ENCODE peak calls at places on chromosomes 2 and 18, in five cellular contexts. Y is B cell, Q is A549, V is GM23338, N is BJ. U is an unnamed sample.

GRCh38 chr2:12052771-12053170 is 306.3 kb downstream of the LPIN1 start:
- DNase-seq in Y (no peak), Q (no peak), V (no peak), N (no peak), U (no peak)

GRCh38 chr2:42754021-42754775 is 9.7 kb downstream of the OXER1 start:
- DNase-seq in Y (peak), Q (no peak), V (no peak), N (no peak), U (peak)

GRCh38 chr2:68839260-68839833 is 31.9 kb downstream of the BMP10 start:
- DNase-seq in Y (no peak), Q (peak), V (peak), N (no peak), U (no peak)

GRCh38 chr2:129050116-129050515 is 731.4 kb upstream of the HS6ST1 start:
- DNase-seq in Y (no peak), Q (no peak), V (no peak), N (no peak), U (no peak)

GRCh38 chr2:12277305-12278034 is 439.3 kb upstream of the TRIB2 start:
- DNase-seq in Y (no peak), Q (no peak), V (peak), N (no peak), U (no peak)

GRCh38 chr2:104412384-104412783 is 441.5 kb upstream of the POU3F3 start:
- DNase-seq in Y (no peak), Q (peak), V (peak), N (no peak), U (no peak)

GRCh38 chr2:159201321-159202063 is 85.0 kb downstream of the WDSUB1 start:
- DNase-seq in Y (peak), Q (no peak), V (no peak), N (no peak), U (no peak)

GRCh38 chr2:231597014-231597611 is 4.4 kb downstream of the TEX44 start:
- DNase-seq in Y (no peak), Q (no peak), V (no peak), N (peak), U (peak)

GRCh38 chr2:215794829-215795546 is 218.4 kb downstream of the MREG start:
- DNase-seq in Y (no peak), Q (no peak), V (peak), N (no peak), U (no peak)

GRCh38 chr18:21433436-21433835 is 167.1 kb downstream of the ESCO1 start:
- DNase-seq in Y (no peak), Q (no peak), V (no peak), N (no peak), U (no peak)

GRCh38 chr2:3457524-3458395 is 61.6 kb downstream of the ADI1 start:
- DNase-seq in Y (no peak), Q (no peak), V (no peak), N (no peak), U (no peak)

GRCh38 chr2:10137053-10137843 is 14.7 kb downstream of the RRM2 start:
- DNase-seq in Y (no peak), Q (no peak), V (no peak), N (no peak), U (no peak)

GRCh38 chr2:216478151-216478550 is 20.5 kb upstream of the RPL37A start:
- DNase-seq in Y (no peak), Q (no peak), V (no peak), N (no peak), U (no peak)

GRCh38 chr2:52070665-52071064 is 1038.7 kb upstream of the NRXN1 start:
- DNase-seq in Y (no peak), Q (no peak), V (no peak), N (no peak), U (no peak)

GRCh38 chr2:72925328-72925943 is 8.1 kb downstream of the EMX1 start:
- DNase-seq in Y (peak), Q (no peak), V (peak), N (no peak), U (no peak)

GRCh38 chr2:96694816-96695455 is 44.9 kb downstream of the LMAN2L start:
- DNase-seq in Y (no peak), Q (no peak), V (no peak), N (no peak), U (no peak)

GRCh38 chr2:96693286-96694200 is 46.3 kb downstream of the LMAN2L start:
- DNase-seq in Y (no peak), Q (no peak), V (no peak), N (no peak), U (no peak)

GRCh38 chr2:96697476-96697875 is 42.4 kb downstream of the LMAN2L start:
- DNase-seq in Y (no peak), Q (no peak), V (no peak), N (no peak), U (no peak)

GRCh38 chr2:96694279-96694678 is 45.6 kb downstream of the LMAN2L start:
- DNase-seq in Y (no peak), Q (no peak), V (no peak), N (no peak), U (no peak)

DNA sequence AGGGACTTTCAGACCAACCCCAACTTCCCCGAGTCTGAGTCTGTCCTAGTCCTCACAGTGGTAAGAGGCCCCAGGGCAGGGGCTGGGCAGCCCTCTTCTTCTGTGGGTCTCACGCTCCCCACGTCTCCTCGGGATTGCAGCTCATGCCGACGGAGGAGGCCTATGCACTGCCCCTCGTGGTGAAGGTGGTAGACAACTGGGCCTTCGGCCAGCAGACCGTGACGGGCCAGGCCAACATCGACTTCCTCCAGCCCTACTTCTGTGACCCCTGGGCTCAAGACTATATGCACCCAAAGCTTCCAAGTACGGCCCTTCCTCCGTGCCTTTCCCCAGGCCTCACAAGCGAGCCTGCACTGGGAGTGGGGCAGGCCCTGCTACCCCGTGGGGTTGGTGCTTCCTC is 44.3 kb downstream of the LMAN2L start:
- DNase-seq in Y (no peak), Q (no peak), V (no peak), N (no peak), U (no peak)
- TF ChIP-seq CTCF in Y (no peak), Q (no peak), V (no peak), N (no peak), U (no peak)

GRCh38 chr2:197307236-197307932 is 3.2 kb downstream of the ANKRD44 start:
- DNase-seq in Y (peak), Q (no peak), V (no peak), N (no peak), U (no peak)
- TF ChIP-seq CTCF in Y (peak), Q (no peak), V (no peak), N (no peak), U (peak)

GRCh38 chr2:200705305-200705985 is 106.3 kb upstream of the BZW1 start:
- DNase-seq in Y (no peak), Q (peak), V (peak), N (no peak), U (no peak)
- TF ChIP-seq CTCF in Y (no peak), Q (peak), V (peak), N (peak), U (no peak)

GRCh38 chr2:135798762-135799161 is 38.2 kb downstream of the LCT start:
- DNase-seq in Y (no peak), Q (no peak), V (peak), N (no peak), U (no peak)
- TF ChIP-seq CTCF in Y (no peak), Q (no peak), V (peak), N (peak), U (peak)

DNA sequence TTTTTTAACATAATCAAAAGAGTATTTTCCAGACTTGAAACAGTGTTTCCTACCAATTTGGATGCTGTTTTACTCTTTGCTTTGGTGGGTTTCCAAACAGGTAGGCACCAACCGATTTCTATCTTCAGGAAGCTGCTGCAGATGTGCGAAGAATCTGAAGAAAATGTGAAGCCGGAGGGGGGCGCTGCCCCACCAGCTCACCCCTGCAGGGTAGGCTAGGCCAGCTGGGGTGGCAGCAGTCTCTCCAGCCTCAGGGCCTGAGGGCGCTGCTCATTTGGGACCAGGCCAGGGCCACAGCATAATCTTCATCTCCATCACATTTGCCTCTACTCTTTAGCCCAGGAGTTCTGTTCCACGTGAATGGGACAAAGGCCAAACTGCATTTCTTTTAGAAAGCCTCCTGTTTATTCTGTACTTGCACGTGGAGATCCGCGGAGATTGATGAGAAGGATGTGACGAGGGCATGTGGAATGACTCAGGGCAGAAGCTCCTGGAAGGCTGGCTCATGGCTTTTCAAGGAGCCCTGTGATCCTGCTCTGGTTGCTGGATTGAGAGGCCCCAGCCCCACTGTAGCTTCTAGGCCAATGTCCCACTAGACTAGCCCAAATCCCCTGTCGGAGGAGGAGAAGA is 84.2 kb upstream of the FAM136A start:
- DNase-seq in Y (no peak), Q (no peak), V (peak), N (no peak), U (no peak)
- TF ChIP-seq CTCF in Y (no peak), Q (no peak), V (peak), N (no peak), U (no peak)

DNA sequence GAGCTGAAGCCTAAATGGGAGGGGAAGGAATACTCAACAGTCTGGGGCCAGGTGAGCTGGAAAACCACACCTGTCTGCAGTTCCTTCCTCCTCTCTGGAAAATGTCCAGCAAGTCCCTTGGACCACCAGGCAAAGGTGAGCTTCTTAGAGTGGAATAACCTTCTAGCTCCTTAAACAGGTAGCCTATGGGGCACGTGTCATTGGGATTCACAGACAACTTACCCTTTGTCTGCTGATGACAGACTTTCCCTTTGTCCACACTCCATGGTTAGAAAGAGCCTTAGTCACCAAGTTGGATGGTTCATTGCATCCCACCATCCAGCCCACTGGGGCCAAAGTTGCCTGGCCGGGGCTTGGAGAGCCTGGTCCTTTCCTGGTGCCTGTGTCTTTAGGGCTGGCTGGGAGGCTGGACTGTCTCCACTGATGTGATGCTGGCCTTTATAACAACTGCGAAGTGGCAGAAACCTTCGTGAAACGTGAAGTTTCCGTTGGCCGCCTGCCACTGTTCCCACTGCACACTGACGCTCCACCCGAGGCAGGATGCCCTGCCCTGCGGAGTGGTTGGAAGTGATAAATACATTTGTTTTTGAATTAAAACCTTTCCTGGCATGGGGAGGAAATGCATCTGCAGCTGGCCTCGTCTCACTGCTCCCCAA is 97.9 kb upstream of the ITGA6 start:
- DNase-seq in Y (no peak), Q (no peak), V (no peak), N (no peak), U (no peak)
- TF ChIP-seq CTCF in Y (no peak), Q (no peak), V (no peak), N (no peak), U (no peak)

GRCh38 chr18:44901283-44901682 is 220.6 kb downstream of the SETBP1 start:
- DNase-seq in Y (no peak), Q (no peak), V (peak), N (no peak), U (no peak)
- TF ChIP-seq CTCF in Y (no peak), Q (no peak), V (peak), N (peak), U (no peak)

DNA sequence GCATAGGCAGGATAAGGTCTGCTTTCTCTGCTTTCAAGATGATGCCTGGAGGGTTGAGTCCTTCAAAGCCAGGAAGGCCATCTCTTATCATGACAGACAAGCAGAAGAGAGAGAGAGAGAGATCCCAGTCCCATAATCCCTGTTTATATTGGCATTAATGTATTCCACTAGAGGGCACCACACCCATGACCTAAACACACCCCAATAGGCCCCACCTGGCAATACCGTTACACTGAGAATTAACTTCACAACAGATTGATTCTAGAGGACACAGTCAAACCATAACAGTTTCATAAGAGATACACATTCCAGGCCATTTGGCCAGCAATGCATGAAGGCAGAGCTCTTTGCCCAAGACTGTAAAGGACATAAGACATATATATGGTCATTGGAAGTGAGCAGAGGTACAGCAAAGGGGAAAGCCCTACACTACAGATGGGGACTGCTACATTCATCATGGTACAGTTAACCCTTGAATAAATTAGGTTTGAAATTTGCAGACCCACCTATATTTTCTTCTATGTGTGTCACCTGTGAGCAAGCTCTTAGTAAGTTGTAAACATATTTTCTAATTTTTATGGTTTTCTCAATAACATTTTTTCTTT is 1516.1 kb downstream of the RPIA start:
- DNase-seq in Y (peak), Q (peak), V (peak), N (no peak), U (no peak)
- TF ChIP-seq CTCF in Y (peak), Q (peak), V (peak), N (peak), U (peak)

GRCh38 chr2:196131384-196131861 is 40.0 kb downstream of the STK17B start:
- DNase-seq in Y (no peak), Q (no peak), V (peak), N (no peak), U (peak)
- TF ChIP-seq CTCF in Y (peak), Q (peak), V (peak), N (peak), U (peak)